ENCODE peak calls at places on chromosome 21, in nine cellular contexts. P, G, E, W, S, T, M, N and U are unnamed samples.

GRCh38 chr21:38897532-38898421 is 92.0 kb downstream of the ETS2 start:
- DNase-seq in P (no peak), G (no peak), E (no peak), W (no peak), S (no peak), T (no peak), M (no peak), N (no peak), U (no peak)

GRCh38 chr21:31346256-31346821 is 2.3 kb upstream of the TIAM1 start:
- DNase-seq in P (no peak), G (no peak), E (no peak), W (no peak), S (no peak), T (no peak), M (no peak), N (no peak), U (no peak)

GRCh38 chr21:15820857-15821256 is 91.1 kb downstream of the USP25 start:
- DNase-seq in P (no peak), G (peak; percentile 45), E (peak; percentile 3), W (no peak), S (no peak), T (no peak), M (no peak), N (no peak), U (no peak)

GRCh38 chr21:38244885-38245869 is 11.6 kb upstream of the KCNJ15 start:
- DNase-seq in P (peak; percentile 99), G (peak; percentile 97), E (peak; percentile 99), W (peak; percentile 19), S (peak; percentile 51), T (peak; percentile 98), M (peak; percentile 60), N (no peak), U (no peak)

GRCh38 chr21:44766014-44766817 is 35.4 kb downstream of the UBE2G2 start:
- DNase-seq in P (no peak), G (no peak), E (no peak), W (no peak), S (no peak), T (no peak), M (no peak), N (no peak), U (no peak)

GRCh38 chr21:36134820-36135390 is at the start of gene CBR3:
- DNase-seq in P (peak; percentile 33), G (peak; percentile 75), E (peak; percentile 52), W (peak; percentile 60), S (peak; percentile 42), T (no peak), M (peak; percentile 71), N (peak; percentile 22), U (peak; percentile 52)

GRCh38 chr21:41957991-41958766 is 4.4 kb upstream of the C2CD2 start:
- DNase-seq in P (peak; percentile 81), G (peak; percentile 93), E (peak; percentile 97), W (no peak), S (no peak), T (peak; percentile 79), M (no peak), N (no peak), U (no peak)

GRCh38 chr21:45048026-45048698 is 26.2 kb upstream of the ADARB1 start:
- DNase-seq in P (no peak), G (no peak), E (no peak), W (no peak), S (no peak), T (no peak), M (no peak), N (no peak), U (no peak)

GRCh38 chr21:43361127-43361492 is 65.8 kb downstream of the SIK1 start:
- DNase-seq in P (peak; percentile 44), G (peak; percentile 55), E (no peak), W (no peak), S (peak; percentile 22), T (no peak), M (peak; percentile 24), N (no peak), U (no peak)

GRCh38 chr21:37783016-37783415 is 133.2 kb downstream of the KCNJ6 start:
- DNase-seq in P (peak; percentile 51), G (peak; percentile 22), E (no peak), W (no peak), S (no peak), T (no peak), M (no peak), N (no peak), U (no peak)

GRCh38 chr21:46375560-46376230 is 51.7 kb downstream of the PCNT start:
- DNase-seq in P (no peak), G (no peak), E (no peak), W (no peak), S (no peak), T (no peak), M (no peak), N (no peak), U (no peak)

GRCh38 chr21:46457801-46458314 is 833 bp upstream of the DIP2A start:
- DNase-seq in P (peak; percentile 40), G (peak; percentile 51), E (peak; percentile 46), W (no peak), S (peak; percentile 15), T (no peak), M (peak; percentile 54), N (peak; percentile 19), U (no peak)

GRCh38 chr21:32021319-32022027 is 148.7 kb downstream of the HUNK start:
- DNase-seq in P (no peak), G (no peak), E (no peak), W (no peak), S (no peak), T (no peak), M (no peak), N (no peak), U (no peak)

GRCh38 chr21:26751305-26751704 is 93.9 kb downstream of the ADAMTS1 start:
- DNase-seq in P (no peak), G (no peak), E (no peak), W (no peak), S (no peak), T (no peak), M (no peak), N (no peak), U (no peak)

GRCh38 chr21:29496337-29496736 is 197.6 kb downstream of the BACH1 start:
- DNase-seq in P (no peak), G (no peak), E (no peak), W (no peak), S (no peak), T (no peak), M (no peak), N (no peak), U (no peak)